ENCODE peak calls at places on chromosomes 1 and 21, in nine cellular contexts. J, G, M, D, C, T, X, O and Y are unnamed samples.
A peak's percentile ranks its signal among the peaks of the same experiment; 100 is the strongest.

GRCh38 chr21:38306407-38306806 is 49.6 kb downstream of the KCNJ15 start:
- DNase-seq in J (no peak), G (no peak), M (no peak), D (no peak), C (peak; percentile 95), T (no peak), X (no peak), O (no peak), Y (no peak)

GRCh38 chr1:112509005-112509659 is 367 bp downstream of the WNT2B start:
- DNase-seq in J (no peak), G (peak; percentile 85), M (no peak), D (peak; percentile 45), C (no peak), T (no peak), X (peak; percentile 54), O (no peak), Y (no peak)

GRCh38 chr1:30286241-30286983 is 437.0 kb downstream of the MATN1 start:
- DNase-seq in J (peak; percentile 47), G (no peak), M (no peak), D (no peak), C (no peak), T (no peak), X (no peak), O (no peak), Y (no peak)

GRCh38 chr1:2496087-2496622 is 20.1 kb downstream of the PLCH2 start:
- DNase-seq in J (no peak), G (peak; percentile 64), M (no peak), D (peak; percentile 88), C (no peak), T (no peak), X (no peak), O (no peak), Y (no peak)

GRCh38 chr21:37005548-37006242 is 807 bp upstream of the RIPPLY3 start:
- DNase-seq in J (peak; percentile 28), G (peak; percentile 82), M (no peak), D (no peak), C (no peak), T (no peak), X (peak; percentile 58), O (no peak), Y (no peak)

GRCh38 chr21:25974937-25975336 is 195.6 kb downstream of the APP start:
- DNase-seq in J (no peak), G (no peak), M (no peak), D (no peak), C (no peak), T (no peak), X (no peak), O (no peak), Y (no peak)

GRCh38 chr1:246641394-246641793 is 75.1 kb downstream of the CNST start:
- DNase-seq in J (no peak), G (no peak), M (no peak), D (no peak), C (no peak), T (no peak), X (no peak), O (no peak), Y (no peak)

GRCh38 chr1:44276006-44276405 is 62.7 kb downstream of the DMAP1 start:
- DNase-seq in J (no peak), G (no peak), M (no peak), D (no peak), C (peak; percentile 34), T (no peak), X (no peak), O (no peak), Y (no peak)

GRCh38 chr1:237737448-237737847 is 153.3 kb downstream of the ZP4 start:
- DNase-seq in J (no peak), G (no peak), M (no peak), D (no peak), C (no peak), T (no peak), X (no peak), O (no peak), Y (no peak)

GRCh38 chr1:8351693-8352470 is 34.0 kb downstream of the SLC45A1 start:
- DNase-seq in J (no peak), G (peak; percentile 93), M (no peak), D (peak; percentile 46), C (no peak), T (peak; percentile 49), X (peak; percentile 90), O (no peak), Y (no peak)

GRCh38 chr1:41915786-41916571 is 2.7 kb downstream of the HIVEP3 start:
- DNase-seq in J (no peak), G (peak; percentile 14), M (no peak), D (no peak), C (no peak), T (no peak), X (no peak), O (no peak), Y (no peak)

GRCh38 chr1:13992489-13993285 is 292.7 kb downstream of the PRDM2 start:
- DNase-seq in J (no peak), G (peak; percentile 48), M (no peak), D (no peak), C (peak; percentile 10), T (no peak), X (peak; percentile 30), O (no peak), Y (no peak)

GRCh38 chr1:206048582-206048981 is 4.4 kb upstream of the RHEX start:
- DNase-seq in J (no peak), G (no peak), M (no peak), D (no peak), C (no peak), T (no peak), X (peak; percentile 37), O (no peak), Y (no peak)

GRCh38 chr1:161994153-161994814 is 29.4 kb downstream of the OLFML2B start:
- DNase-seq in J (no peak), G (no peak), M (peak; percentile 9), D (no peak), C (peak; percentile 22), T (peak; percentile 52), X (no peak), O (no peak), Y (no peak)

GRCh38 chr1:12549460-12550349 is 68.3 kb downstream of the DHRS3 start:
- DNase-seq in J (peak; percentile 88), G (peak; percentile 58), M (peak; percentile 60), D (no peak), C (peak; percentile 92), T (peak; percentile 88), X (peak; percentile 47), O (no peak), Y (peak; percentile 83)

GRCh38 chr1:109782514-109782913 is 18.8 kb upstream of the EPS8L3 start:
- DNase-seq in J (no peak), G (no peak), M (no peak), D (no peak), C (no peak), T (no peak), X (no peak), O (no peak), Y (no peak)

GRCh38 chr1:212583082-212583615 is 25.4 kb upstream of the ATF3 start:
- DNase-seq in J (no peak), G (no peak), M (no peak), D (no peak), C (no peak), T (no peak), X (no peak), O (no peak), Y (no peak)

GRCh38 chr21:31798842-31799691 is 67.1 kb upstream of the SCAF4 start:
- DNase-seq in J (no peak), G (no peak), M (no peak), D (no peak), C (no peak), T (no peak), X (no peak), O (no peak), Y (no peak)

GRCh38 chr1:231118704-231119453 is 43.0 kb upstream of the TRIM67 start:
- DNase-seq in J (no peak), G (no peak), M (no peak), D (no peak), C (no peak), T (no peak), X (no peak), O (no peak), Y (no peak)

GRCh38 chr1:110634086-110634454 is 27.9 kb upstream of the KCNA2 start:
- DNase-seq in J (no peak), G (no peak), M (no peak), D (no peak), C (no peak), T (no peak), X (no peak), O (no peak), Y (no peak)

GRCh38 chr1:108610073-108610472 is 50.2 kb downstream of the EEIG2 start:
- DNase-seq in J (no peak), G (no peak), M (no peak), D (no peak), C (no peak), T (no peak), X (no peak), O (no peak), Y (no peak)

GRCh38 chr1:204255966-204256365 is 42.2 kb upstream of the GOLT1A start:
- DNase-seq in J (no peak), G (no peak), M (no peak), D (no peak), C (peak; percentile 15), T (peak; percentile 38), X (peak; percentile 41), O (no peak), Y (no peak)

GRCh38 chr1:66542811-66543767 is 9.1 kb downstream of the SGIP1 start:
- DNase-seq in J (no peak), G (no peak), M (peak; percentile 18), D (no peak), C (peak; percentile 93), T (peak; percentile 23), X (no peak), O (no peak), Y (no peak)

GRCh38 chr1:54255026-54255425 is 55.1 kb downstream of the MRPL37 start:
- DNase-seq in J (no peak), G (no peak), M (no peak), D (no peak), C (peak; percentile 34), T (peak; percentile 56), X (no peak), O (no peak), Y (no peak)

GRCh38 chr1:55970711-55971110 is 608.7 kb downstream of the PLPP3 start:
- DNase-seq in J (no peak), G (no peak), M (no peak), D (no peak), C (no peak), T (no peak), X (no peak), O (no peak), Y (no peak)

GRCh38 chr1:232143315-232143886 is 486.5 kb downstream of the SIPA1L2 start:
- DNase-seq in J (no peak), G (no peak), M (no peak), D (no peak), C (no peak), T (no peak), X (no peak), O (no peak), Y (no peak)

GRCh38 chr1:160910351-160910750 is 25.4 kb upstream of the ITLN1 start:
- DNase-seq in J (no peak), G (no peak), M (no peak), D (no peak), C (no peak), T (no peak), X (no peak), O (no peak), Y (no peak)

GRCh38 chr1:229208481-229208880 is 62.4 kb upstream of the RAB4A start:
- DNase-seq in J (no peak), G (no peak), M (no peak), D (no peak), C (peak; percentile 32), T (no peak), X (no peak), O (no peak), Y (no peak)

GRCh38 chr1:28592314-28593071 is 428 bp downstream of the RAB42 start:
- DNase-seq in J (no peak), G (peak; percentile 94), M (no peak), D (peak; percentile 59), C (no peak), T (peak; percentile 66), X (peak; percentile 77), O (no peak), Y (no peak)

GRCh38 chr1:67052741-67053534 is 1.0 kb downstream of the SLC35D1 start:
- DNase-seq in J (no peak), G (no peak), M (no peak), D (no peak), C (peak; percentile 54), T (peak; percentile 53), X (peak; percentile 44), O (no peak), Y (peak; percentile 11)

GRCh38 chr1:150320667-150320978 is 710 bp upstream of the PRPF3 start:
- DNase-seq in J (no peak), G (no peak), M (no peak), D (no peak), C (peak; percentile 5), T (no peak), X (no peak), O (no peak), Y (no peak)